ENCODE peak calls at places on chromosomes 11 and 22, in five cellular contexts. One of them, this sample, is unnamed.

GRCh38 chr11:122843281-122844150 is 5.2 kb downstream of the CRTAM start:
- DNase-seq in tibial nerve: no peak
- DNase-seq in progenitor cell of endocrine pancreas: no peak
- DNase-seq in uterus: no peak
- DNase-seq in nephron progenitor cell: no peak
- DNase-seq in this sample: no peak

GRCh38 chr22:17501679-17502285 is 61.5 kb upstream of the SLC25A18 start:
- DNase-seq in tibial nerve: peak; percentile 63
- DNase-seq in progenitor cell of endocrine pancreas: no peak
- DNase-seq in uterus: no peak
- DNase-seq in nephron progenitor cell: no peak
- DNase-seq in this sample: peak; percentile 75

GRCh38 chr11:118202599-118203422 is 22.0 kb downstream of the JAML start:
- DNase-seq in nephron progenitor cell: no peak
- DNase-seq in uterus: no peak
- DNase-seq in tibial nerve: no peak
- DNase-seq in progenitor cell of endocrine pancreas: no peak
- DNase-seq in this sample: no peak

GRCh38 chr22:46057206-46057605 is 80.2 kb upstream of the WNT7B start:
- DNase-seq in nephron progenitor cell: no peak
- DNase-seq in uterus: peak; percentile 45
- DNase-seq in progenitor cell of endocrine pancreas: no peak
- DNase-seq in tibial nerve: no peak
- DNase-seq in this sample: no peak

GRCh38 chr11:87256694-87257340 is 219.1 kb downstream of the TMEM135 start:
- DNase-seq in nephron progenitor cell: no peak
- DNase-seq in progenitor cell of endocrine pancreas: no peak
- DNase-seq in tibial nerve: no peak
- DNase-seq in uterus: no peak
- DNase-seq in this sample: no peak

GRCh38 chr11:69447786-69448185 is 33.7 kb upstream of the LINC01488 start:
- DNase-seq in progenitor cell of endocrine pancreas: no peak
- DNase-seq in uterus: no peak
- DNase-seq in tibial nerve: no peak
- DNase-seq in nephron progenitor cell: no peak
- DNase-seq in this sample: no peak

GRCh38 chr11:65776196-65776595 is 4.6 kb downstream of the AP5B1 start:
- DNase-seq in uterus: no peak
- DNase-seq in progenitor cell of endocrine pancreas: no peak
- DNase-seq in tibial nerve: peak; percentile 5
- DNase-seq in nephron progenitor cell: no peak
- DNase-seq in this sample: no peak

GRCh38 chr11:117621226-117621625 is 175.8 kb downstream of the DSCAML1 start:
- DNase-seq in nephron progenitor cell: no peak
- DNase-seq in uterus: no peak
- DNase-seq in progenitor cell of endocrine pancreas: no peak
- DNase-seq in tibial nerve: no peak
- DNase-seq in this sample: no peak

GRCh38 chr11:118442903-118443589 is 6.8 kb downstream of the KMT2A start:
- DNase-seq in uterus: no peak
- DNase-seq in nephron progenitor cell: no peak
- DNase-seq in tibial nerve: no peak
- DNase-seq in progenitor cell of endocrine pancreas: no peak
- DNase-seq in this sample: no peak

GRCh38 chr22:30044369-30044768 is 35.9 kb upstream of the HORMAD2 start:
- DNase-seq in uterus: no peak
- DNase-seq in tibial nerve: no peak
- DNase-seq in progenitor cell of endocrine pancreas: no peak
- DNase-seq in nephron progenitor cell: no peak
- DNase-seq in this sample: peak; percentile 95

GRCh38 chr11:94424662-94425061 is 23.4 kb upstream of the GPR83 start:
- DNase-seq in nephron progenitor cell: no peak
- DNase-seq in progenitor cell of endocrine pancreas: no peak
- DNase-seq in tibial nerve: no peak
- DNase-seq in uterus: no peak
- DNase-seq in this sample: no peak

GRCh38 chr11:32172771-32173170 is 81.9 kb downstream of the RCN1 start:
- DNase-seq in nephron progenitor cell: peak; percentile 14
- DNase-seq in tibial nerve: no peak
- DNase-seq in uterus: no peak
- DNase-seq in progenitor cell of endocrine pancreas: no peak
- DNase-seq in this sample: peak; percentile 3

GRCh38 chr11:123707606-123708205 is 33.8 kb downstream of the ZNF202 start:
- DNase-seq in tibial nerve: peak; percentile 45
- DNase-seq in uterus: peak; percentile 31
- DNase-seq in nephron progenitor cell: peak; percentile 61
- DNase-seq in progenitor cell of endocrine pancreas: peak; percentile 38
- DNase-seq in this sample: peak; percentile 34

GRCh38 chr11:66073669-66074068 is 3.6 kb downstream of the PACS1 start:
- DNase-seq in nephron progenitor cell: no peak
- DNase-seq in uterus: no peak
- DNase-seq in progenitor cell of endocrine pancreas: no peak
- DNase-seq in tibial nerve: no peak
- DNase-seq in this sample: no peak

GRCh38 chr11:69251639-69252493 is 42.1 kb upstream of the MYEOV start:
- DNase-seq in tibial nerve: no peak
- DNase-seq in progenitor cell of endocrine pancreas: no peak
- DNase-seq in nephron progenitor cell: no peak
- DNase-seq in uterus: no peak
- DNase-seq in this sample: no peak

GRCh38 chr11:2996976-2997375 is 4.8 kb upstream of the NAP1L4 start:
- DNase-seq in progenitor cell of endocrine pancreas: no peak
- DNase-seq in uterus: no peak
- DNase-seq in nephron progenitor cell: no peak
- DNase-seq in tibial nerve: no peak
- DNase-seq in this sample: no peak

GRCh38 chr22:31829505-31829904 is 75.7 kb downstream of the DEPDC5 start:
- DNase-seq in progenitor cell of endocrine pancreas: no peak
- DNase-seq in nephron progenitor cell: no peak
- DNase-seq in tibial nerve: no peak
- DNase-seq in uterus: no peak
- DNase-seq in this sample: peak; percentile 74

GRCh38 chr11:106786251-106786650 is 232.0 kb downstream of the GUCY1A2 start:
- DNase-seq in progenitor cell of endocrine pancreas: no peak
- DNase-seq in uterus: no peak
- DNase-seq in nephron progenitor cell: no peak
- DNase-seq in tibial nerve: no peak
- DNase-seq in this sample: no peak

GRCh38 chr11:95641506-95641905 is 148.1 kb downstream of the FAM76B start:
- DNase-seq in progenitor cell of endocrine pancreas: no peak
- DNase-seq in nephron progenitor cell: no peak
- DNase-seq in uterus: no peak
- DNase-seq in tibial nerve: peak; percentile 37
- DNase-seq in this sample: no peak

GRCh38 chr11:104946907-104947306 is 21.5 kb downstream of the CASP4 start:
- DNase-seq in progenitor cell of endocrine pancreas: no peak
- DNase-seq in nephron progenitor cell: no peak
- DNase-seq in tibial nerve: peak; percentile 42
- DNase-seq in uterus: no peak
- DNase-seq in this sample: peak; percentile 12

GRCh38 chr11:36149538-36150242 is 139.5 kb downstream of the COMMD9 start:
- DNase-seq in uterus: peak; percentile 38
- DNase-seq in progenitor cell of endocrine pancreas: no peak
- DNase-seq in nephron progenitor cell: no peak
- DNase-seq in tibial nerve: peak; percentile 67
- DNase-seq in this sample: peak; percentile 98

GRCh38 chr22:29914165-29914564 is 31.2 kb downstream of the MTMR3 start:
- DNase-seq in progenitor cell of endocrine pancreas: no peak
- DNase-seq in uterus: no peak
- DNase-seq in nephron progenitor cell: no peak
- DNase-seq in tibial nerve: no peak
- DNase-seq in this sample: peak; percentile 39

GRCh38 chr11:100830295-100830694 is 143.2 kb downstream of the ARHGAP42 start:
- DNase-seq in progenitor cell of endocrine pancreas: no peak
- DNase-seq in uterus: no peak
- DNase-seq in nephron progenitor cell: peak; percentile 25
- DNase-seq in tibial nerve: no peak
- DNase-seq in this sample: peak; percentile 34

GRCh38 chr22:25064894-25065560 is 112.5 kb downstream of the KIAA1671 start:
- DNase-seq in uterus: no peak
- DNase-seq in nephron progenitor cell: no peak
- DNase-seq in tibial nerve: no peak
- DNase-seq in progenitor cell of endocrine pancreas: no peak
- DNase-seq in this sample: no peak

GRCh38 chr22:29205260-29205597 is 467 bp upstream of the EMID1 start:
- DNase-seq in progenitor cell of endocrine pancreas: no peak
- DNase-seq in uterus: no peak
- DNase-seq in tibial nerve: no peak
- DNase-seq in nephron progenitor cell: no peak
- DNase-seq in this sample: no peak

GRCh38 chr11:132901638-132902610 is 630.4 kb downstream of the OPCML start:
- DNase-seq in nephron progenitor cell: no peak
- DNase-seq in uterus: no peak
- DNase-seq in progenitor cell of endocrine pancreas: no peak
- DNase-seq in tibial nerve: no peak
- DNase-seq in this sample: no peak

GRCh38 chr11:116185551-116185950 is 587.2 kb downstream of the BUD13 start:
- DNase-seq in uterus: no peak
- DNase-seq in progenitor cell of endocrine pancreas: no peak
- DNase-seq in tibial nerve: no peak
- DNase-seq in nephron progenitor cell: no peak
- DNase-seq in this sample: no peak

GRCh38 chr11:46560300-46561025 is 33.4 kb downstream of the AMBRA1 start:
- DNase-seq in progenitor cell of endocrine pancreas: no peak
- DNase-seq in nephron progenitor cell: no peak
- DNase-seq in uterus: no peak
- DNase-seq in tibial nerve: no peak
- DNase-seq in this sample: peak; percentile 27

GRCh38 chr22:29150701-29151100 is 55.0 kb upstream of the EMID1 start:
- DNase-seq in tibial nerve: no peak
- DNase-seq in progenitor cell of endocrine pancreas: no peak
- DNase-seq in nephron progenitor cell: no peak
- DNase-seq in uterus: no peak
- DNase-seq in this sample: no peak

GRCh38 chr22:23179381-23180294 is 671 bp upstream of the BCR start:
- DNase-seq in uterus: peak; percentile 50
- DNase-seq in nephron progenitor cell: no peak
- DNase-seq in tibial nerve: peak; percentile 36
- DNase-seq in progenitor cell of endocrine pancreas: no peak
- DNase-seq in this sample: no peak

DNA sequence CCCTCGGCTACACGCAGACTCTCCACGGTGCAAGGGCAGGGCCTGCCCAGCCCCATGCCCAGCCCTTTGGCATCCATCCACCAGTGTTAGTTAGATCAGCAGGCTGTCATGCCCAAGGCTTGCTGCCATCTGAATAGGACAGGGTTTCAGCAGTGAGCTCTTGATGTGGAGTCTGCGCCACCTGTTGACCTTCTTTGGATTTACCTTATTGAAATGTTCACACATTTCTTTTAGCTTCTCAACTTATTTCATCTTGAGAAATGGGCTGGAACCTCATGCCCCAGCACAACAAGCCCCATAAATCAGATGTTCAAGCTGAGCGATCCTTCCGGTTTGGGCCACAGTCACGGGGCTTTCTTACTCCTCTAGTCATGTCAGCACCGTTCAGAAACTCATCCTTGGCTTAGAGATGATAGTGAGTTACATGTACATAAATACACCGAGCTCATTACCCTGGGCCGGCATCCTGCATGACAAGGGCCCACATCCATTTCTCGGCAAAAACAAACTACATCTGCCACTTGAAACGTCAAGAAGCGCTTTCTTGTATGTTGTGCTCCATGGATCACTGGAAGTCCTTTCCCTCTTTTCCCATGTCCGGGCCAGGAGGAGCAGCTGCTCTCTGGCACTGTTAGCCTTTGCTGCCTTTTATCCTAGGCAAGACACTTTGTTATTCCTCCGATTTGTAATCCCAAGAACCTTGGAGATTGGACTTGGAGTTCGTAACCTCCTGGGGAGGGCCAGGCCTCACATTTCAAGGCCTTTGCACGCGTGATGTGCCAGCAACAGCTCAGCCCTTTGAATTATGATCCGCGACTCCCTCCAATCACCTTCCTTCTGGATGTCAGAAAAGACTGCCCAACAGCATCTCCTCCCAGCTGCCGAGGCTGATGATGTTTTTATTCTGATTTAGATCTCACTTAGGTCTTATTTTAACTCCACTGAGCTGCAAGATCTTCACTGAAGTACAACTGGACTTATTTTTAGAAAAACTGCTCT is 61.9 kb downstream of the PARVB start:
- DNase-seq in nephron progenitor cell: peak; percentile 41
- DNase-seq in tibial nerve: peak; percentile 48
- DNase-seq in progenitor cell of endocrine pancreas: no peak
- DNase-seq in uterus: peak; percentile 81
- DNase-seq in this sample: peak; percentile 43
- TF ChIP-seq CTCF in nephron progenitor cell: peak; percentile 31
- TF ChIP-seq CTCF in tibial nerve: peak; percentile 25
- TF ChIP-seq CTCF in progenitor cell of endocrine pancreas: peak; percentile 62
- TF ChIP-seq CTCF in uterus: peak; percentile 32
- TF ChIP-seq CTCF in this sample: peak; percentile 59

GRCh38 chr11:127789887-127790286 is 789.3 kb upstream of the KIRREL3 start:
- DNase-seq in progenitor cell of endocrine pancreas: no peak
- DNase-seq in tibial nerve: no peak
- DNase-seq in uterus: no peak
- DNase-seq in nephron progenitor cell: peak; percentile 32
- DNase-seq in this sample: no peak
- TF ChIP-seq CTCF in progenitor cell of endocrine pancreas: peak; percentile 54
- TF ChIP-seq CTCF in tibial nerve: no peak
- TF ChIP-seq CTCF in uterus: no peak
- TF ChIP-seq CTCF in nephron progenitor cell: peak; percentile 43
- TF ChIP-seq CTCF in this sample: peak; percentile 42

DNA sequence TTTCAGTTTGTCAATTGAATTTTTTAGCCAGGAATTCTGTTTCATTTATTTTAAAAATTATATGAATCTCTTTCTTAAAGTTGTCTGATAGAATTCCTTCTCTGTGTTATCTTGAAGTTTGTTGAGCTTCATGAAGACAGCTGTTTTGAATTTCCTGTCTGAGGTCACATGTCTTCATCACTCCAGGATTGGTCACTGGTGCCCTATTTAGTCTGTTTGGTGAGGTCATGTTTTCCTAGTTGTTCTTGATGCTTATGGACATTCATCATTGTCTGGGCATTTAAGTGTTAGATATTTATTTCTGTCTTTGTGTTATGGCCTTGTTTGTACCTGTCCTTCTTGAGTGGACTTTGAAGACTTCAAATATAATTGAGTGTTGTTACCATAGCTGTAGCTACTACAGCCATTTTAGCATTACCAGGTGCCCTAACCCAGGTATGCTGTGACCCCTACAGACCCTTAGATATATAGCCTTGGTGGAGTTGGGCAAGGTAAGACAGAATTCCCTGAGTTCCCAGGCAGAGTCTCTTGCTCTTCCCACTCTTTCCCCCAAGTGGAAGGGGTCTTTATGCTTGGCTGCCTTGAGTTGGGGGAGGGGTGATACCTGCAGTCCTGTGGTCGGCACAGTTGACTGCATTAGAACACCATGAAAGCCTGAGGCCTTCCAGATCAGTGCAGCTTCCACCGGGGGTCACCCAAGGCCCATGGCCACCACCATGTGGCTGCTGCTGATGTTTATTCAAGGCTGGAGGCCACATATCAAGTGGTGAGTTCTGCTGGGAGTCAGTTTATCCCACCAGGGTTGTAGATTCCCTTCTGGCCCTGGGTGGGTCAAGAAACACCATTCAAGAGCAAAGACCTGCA is 229.6 kb downstream of the DYNC2H1 start:
- DNase-seq in tibial nerve: no peak
- DNase-seq in uterus: no peak
- DNase-seq in progenitor cell of endocrine pancreas: no peak
- DNase-seq in nephron progenitor cell: peak; percentile 6
- DNase-seq in this sample: no peak
- TF ChIP-seq CTCF in tibial nerve: no peak
- TF ChIP-seq CTCF in uterus: no peak
- TF ChIP-seq CTCF in progenitor cell of endocrine pancreas: no peak
- TF ChIP-seq CTCF in nephron progenitor cell: no peak
- TF ChIP-seq CTCF in this sample: peak; percentile 36

GRCh38 chr11:72974487-72975205 is 160.4 kb downstream of the ATG16L2 start:
- DNase-seq in progenitor cell of endocrine pancreas: no peak
- DNase-seq in nephron progenitor cell: no peak
- DNase-seq in uterus: no peak
- DNase-seq in tibial nerve: no peak
- DNase-seq in this sample: no peak
- TF ChIP-seq CTCF in progenitor cell of endocrine pancreas: no peak
- TF ChIP-seq CTCF in nephron progenitor cell: no peak
- TF ChIP-seq CTCF in uterus: no peak
- TF ChIP-seq CTCF in tibial nerve: no peak
- TF ChIP-seq CTCF in this sample: no peak